ENCODE peak calls at places on chromosome 10, in ten cellular contexts. One of them, this sample, is unnamed.

GRCh38 chr10:102299873-102300272 is 54.5 kb downstream of the GBF1 start:
- DNase-seq in RWPE1: peak; percentile 57
- DNase-seq in PC-3: peak; percentile 33
- DNase-seq in neural crest cell: no peak
- DNase-seq in lung: no peak
- DNase-seq in activated B cell treated with CpG ODN at 0.5 μM for 24 hours: no peak
- DNase-seq in posterior cingulate gyrus: no peak
- DNase-seq in psoas muscle: no peak
- DNase-seq in HFF-Myc: no peak
- DNase-seq in sciatic nerve: no peak
- DNase-seq in this sample: peak; percentile 55

GRCh38 chr10:20885678-20886077 is 11.4 kb downstream of the NEBL start:
- DNase-seq in RWPE1: peak; percentile 51
- DNase-seq in PC-3: peak; percentile 81
- DNase-seq in neural crest cell: no peak
- DNase-seq in lung: no peak
- DNase-seq in activated B cell treated with CpG ODN at 0.5 μM for 24 hours: no peak
- DNase-seq in posterior cingulate gyrus: no peak
- DNase-seq in psoas muscle: no peak
- DNase-seq in HFF-Myc: no peak
- DNase-seq in sciatic nerve: no peak
- DNase-seq in this sample: no peak

GRCh38 chr10:96387151-96387550 is 28.3 kb upstream of the OPALIN start:
- DNase-seq in RWPE1: no peak
- DNase-seq in PC-3: no peak
- DNase-seq in neural crest cell: no peak
- DNase-seq in lung: no peak
- DNase-seq in activated B cell treated with CpG ODN at 0.5 μM for 24 hours: no peak
- DNase-seq in posterior cingulate gyrus: no peak
- DNase-seq in psoas muscle: no peak
- DNase-seq in HFF-Myc: no peak
- DNase-seq in sciatic nerve: no peak
- DNase-seq in this sample: no peak

GRCh38 chr10:86123745-86124144 is 242.8 kb downstream of the GRID1 start:
- DNase-seq in RWPE1: no peak
- DNase-seq in PC-3: no peak
- DNase-seq in neural crest cell: no peak
- DNase-seq in lung: no peak
- DNase-seq in activated B cell treated with CpG ODN at 0.5 μM for 24 hours: no peak
- DNase-seq in posterior cingulate gyrus: peak; percentile 68
- DNase-seq in psoas muscle: no peak
- DNase-seq in HFF-Myc: no peak
- DNase-seq in sciatic nerve: no peak
- DNase-seq in this sample: no peak

GRCh38 chr10:103231047-103231551 is 14.6 kb upstream of the RPEL1 start:
- DNase-seq in RWPE1: peak; percentile 86
- DNase-seq in PC-3: peak; percentile 94
- DNase-seq in neural crest cell: no peak
- DNase-seq in lung: peak; percentile 50
- DNase-seq in activated B cell treated with CpG ODN at 0.5 μM for 24 hours: no peak
- DNase-seq in posterior cingulate gyrus: no peak
- DNase-seq in psoas muscle: no peak
- DNase-seq in HFF-Myc: peak; percentile 73
- DNase-seq in sciatic nerve: no peak
- DNase-seq in this sample: peak; percentile 22

GRCh38 chr10:27192284-27192683 is 37.1 kb downstream of the MASTL start:
- DNase-seq in RWPE1: peak; percentile 54
- DNase-seq in PC-3: peak; percentile 82
- DNase-seq in neural crest cell: no peak
- DNase-seq in lung: no peak
- DNase-seq in activated B cell treated with CpG ODN at 0.5 μM for 24 hours: no peak
- DNase-seq in posterior cingulate gyrus: no peak
- DNase-seq in psoas muscle: no peak
- DNase-seq in HFF-Myc: peak; percentile 63
- DNase-seq in sciatic nerve: no peak
- DNase-seq in this sample: peak; percentile 75

GRCh38 chr10:123567984-123568745 is 98.0 kb upstream of the GPR26 start:
- DNase-seq in RWPE1: no peak
- DNase-seq in PC-3: no peak
- DNase-seq in neural crest cell: no peak
- DNase-seq in lung: no peak
- DNase-seq in activated B cell treated with CpG ODN at 0.5 μM for 24 hours: no peak
- DNase-seq in posterior cingulate gyrus: no peak
- DNase-seq in psoas muscle: no peak
- DNase-seq in HFF-Myc: no peak
- DNase-seq in sciatic nerve: no peak
- DNase-seq in this sample: no peak

GRCh38 chr10:116385311-116385710 is 42.3 kb upstream of the PNLIPRP3 start:
- DNase-seq in RWPE1: no peak
- DNase-seq in PC-3: no peak
- DNase-seq in neural crest cell: no peak
- DNase-seq in lung: no peak
- DNase-seq in activated B cell treated with CpG ODN at 0.5 μM for 24 hours: no peak
- DNase-seq in posterior cingulate gyrus: no peak
- DNase-seq in psoas muscle: no peak
- DNase-seq in HFF-Myc: no peak
- DNase-seq in sciatic nerve: no peak
- DNase-seq in this sample: no peak

GRCh38 chr10:92149261-92149660 is 141.6 kb downstream of the CPEB3 start:
- DNase-seq in RWPE1: no peak
- DNase-seq in PC-3: no peak
- DNase-seq in neural crest cell: no peak
- DNase-seq in lung: no peak
- DNase-seq in activated B cell treated with CpG ODN at 0.5 μM for 24 hours: no peak
- DNase-seq in posterior cingulate gyrus: no peak
- DNase-seq in psoas muscle: no peak
- DNase-seq in HFF-Myc: no peak
- DNase-seq in sciatic nerve: no peak
- DNase-seq in this sample: no peak

GRCh38 chr10:47361293-47361692 is 13.1 kb downstream of the RBP3 start:
- DNase-seq in RWPE1: peak; percentile 32
- DNase-seq in PC-3: peak; percentile 56
- DNase-seq in neural crest cell: peak; percentile 65
- DNase-seq in lung: no peak
- DNase-seq in activated B cell treated with CpG ODN at 0.5 μM for 24 hours: no peak
- DNase-seq in posterior cingulate gyrus: peak; percentile 91
- DNase-seq in psoas muscle: peak; percentile 50
- DNase-seq in HFF-Myc: no peak
- DNase-seq in sciatic nerve: peak; percentile 57
- DNase-seq in this sample: no peak

This sample was measured in dermis microvascular lymphatic vessel endothelial cell.